ENCODE peak calls at places on chromosomes 13 and 19, in eight cellular contexts. U is non-pigmented ciliary epithelial cell; F is left colon; Y is DMS 273 treated with DMSO at 0.1 percent for 48 hours; Z is activated T-helper 2 cell treated with anti-CD3 and anti-CD28 coated beads, Interferon-gamma antibody, Interleukin-2, Interleukin-4, amounts not matched to agents 10 μg/mL and 5 μg/mL and 100 μg/mL, durations not matched to agents 14 hours and 24 hours and 36 hours; R is stimulated activated CD4-positive, alpha-beta T cell treated with anti-CD3 and anti-CD28 coated beads, Interleukin-1b, Interleukin-23, amount 100 ng/mL, for 24 hours; I is Caki2; J is NCI-H1417. T is an unnamed sample.

GRCh38 chr13:81116461-81117282 is 775.7 kb upstream of the SPRY2 start:
- DNase-seq in U (no peak), R (no peak), F (no peak), J (no peak), Z (no peak), Y (no peak), I (no peak), T (no peak)

GRCh38 chr19:5664515-5664914 is 15.8 kb downstream of the MICOS13 start:
- DNase-seq in Z (no peak), I (no peak), Y (no peak), U (no peak), J (no peak), F (no peak), R (no peak), T (peak; percentile 82)

GRCh38 chr19:37594982-37595382 is 306 bp downstream of the ZNF540 start:
- DNase-seq in Z (no peak), Y (peak; percentile 54), F (peak; percentile 71), J (no peak), R (peak; percentile 38), I (no peak), U (peak; percentile 28), T (peak; percentile 83)

GRCh38 chr13:95267662-95268369 is 33.4 kb downstream of the ABCC4 start:
- DNase-seq in I (peak; percentile 90), U (peak; percentile 60), F (no peak), Z (no peak), Y (peak; percentile 16), R (no peak), J (no peak), T (no peak)

GRCh38 chr13:30480292-30480947 is 14.7 kb upstream of the HMGB1 start:
- DNase-seq in J (no peak), R (no peak), F (no peak), Y (no peak), U (no peak), I (no peak), Z (no peak), T (no peak)

GRCh38 chr13:39578821-39579291 is 24.1 kb downstream of the LHFPL6 start:
- DNase-seq in I (no peak), Z (no peak), F (no peak), J (peak; percentile 21), Y (no peak), U (no peak), R (no peak), T (no peak)

GRCh38 chr13:73914119-73914518 is 220.1 kb downstream of the KLF12 start:
- DNase-seq in Z (no peak), F (no peak), R (no peak), Y (no peak), J (no peak), I (no peak), U (no peak), T (no peak)

GRCh38 chr13:98978280-98978679 is 416 bp upstream of the DOCK9 start:
- DNase-seq in F (no peak), I (no peak), J (peak; percentile 58), Z (no peak), Y (no peak), U (peak; percentile 91), R (no peak), T (no peak)

GRCh38 chr13:52968074-52968700 is 60.4 kb upstream of the OLFM4 start:
- DNase-seq in I (peak; percentile 49), U (peak; percentile 4), R (peak; percentile 50), F (peak; percentile 72), Y (peak; percentile 32), Z (peak; percentile 41), J (peak; percentile 93), T (peak; percentile 89)

GRCh38 chr13:39776439-39776838 is 121.0 kb downstream of the COG6 start:
- DNase-seq in U (peak; percentile 94), R (no peak), I (no peak), F (no peak), Z (no peak), Y (no peak), J (no peak), T (no peak)

GRCh38 chr19:44776402-44777096 is 1.1 kb upstream of the CBLC start:
- DNase-seq in R (no peak), I (no peak), U (no peak), Y (no peak), J (no peak), F (peak; percentile 95), Z (no peak), T (no peak)

GRCh38 chr19:6536138-6536671 is 5.4 kb downstream of the TNFSF9 start:
- DNase-seq in R (peak; percentile 72), F (peak; percentile 68), I (peak; percentile 77), Z (peak; percentile 87), J (no peak), Y (peak; percentile 1), U (no peak), T (no peak)

GRCh38 chr13:113545455-113545930 is 39.1 kb upstream of the TFDP1 start:
- DNase-seq in J (peak; percentile 70), I (no peak), R (no peak), U (no peak), Z (no peak), Y (no peak), F (peak; percentile 9), T (no peak)

GRCh38 chr19:28184997-28185396 is 1028.0 kb downstream of the UQCRFS1 start:
- DNase-seq in I (peak; percentile 22), U (no peak), Y (no peak), Z (no peak), R (no peak), J (no peak), F (no peak), T (no peak)

GRCh38 chr19:40257096-40257517 is 28.0 kb downstream of the AKT2 start:
- DNase-seq in Z (no peak), J (no peak), Y (no peak), U (no peak), I (peak; percentile 49), R (no peak), F (no peak), T (no peak)

GRCh38 chr13:49760555-49760954 is 31.9 kb downstream of the KPNA3 start:
- DNase-seq in J (no peak), Z (no peak), Y (no peak), U (no peak), F (no peak), R (no peak), I (no peak), T (no peak)

GRCh38 chr19:10899171-10899653 is 27.9 kb downstream of the CARM1 start:
- DNase-seq in Y (no peak), R (no peak), F (peak; percentile 95), U (no peak), Z (no peak), I (no peak), J (peak; percentile 71), T (peak; percentile 71)

GRCh38 chr13:27573265-27573664 is 47.1 kb downstream of the LNX2 start:
- DNase-seq in J (no peak), Y (no peak), R (no peak), U (peak; percentile 26), F (no peak), Z (no peak), I (peak; percentile 46), T (no peak)

GRCh38 chr13:40777166-40777956 is 6.4 kb upstream of the MRPS31 start:
- DNase-seq in I (peak; percentile 61), U (no peak), Y (peak; percentile 55), Z (peak; percentile 36), R (no peak), F (no peak), J (peak; percentile 86), T (peak; percentile 29)

GRCh38 chr13:30142502-30143211 is 164.7 kb downstream of the KATNAL1 start:
- DNase-seq in Z (no peak), I (peak; percentile 92), R (no peak), Y (no peak), F (peak; percentile 40), U (peak; percentile 86), J (peak; percentile 8), T (peak; percentile 67)

GRCh38 chr13:110310541-110311491 is 3.7 kb downstream of the COL4A2 start:
- DNase-seq in U (no peak), R (no peak), Z (no peak), I (no peak), F (no peak), Y (no peak), J (no peak), T (no peak)

T was measured in adrenal gland.